ENCODE peak calls at places on chromosomes 13 and 19, in four cellular contexts. S is uterus, W is psoas muscle, M is transverse colon. E is an unnamed sample.
A peak's percentile ranks its signal among the peaks of the same experiment; 100 is the strongest.

GRCh38 chr19:1526979-1527649 is 3.2 kb downstream of the PLK5 start:
- DNase-seq in M (no peak), W (no peak), S (no peak), E (no peak)

GRCh38 chr13:113009743-113010509 is 40.9 kb downstream of the MCF2L start:
- DNase-seq in M (no peak), S (no peak), W (no peak), E (no peak)

GRCh38 chr13:44293908-44294735 is 79.5 kb upstream of the SERP2 start:
- DNase-seq in W (no peak), S (no peak), M (no peak), E (no peak)

GRCh38 chr13:72561791-72562190 is 165.6 kb downstream of the MZT1 start:
- DNase-seq in S (no peak), M (no peak), W (no peak), E (no peak)

GRCh38 chr13:110356362-110356761 is 49.3 kb downstream of the COL4A2 start:
- DNase-seq in M (no peak), S (no peak), W (no peak), E (no peak)

GRCh38 chr19:42272989-42273406 is 3.9 kb downstream of the CIC start:
- DNase-seq in M (no peak), S (no peak), W (no peak), E (peak; percentile 43)

GRCh38 chr13:45370922-45371406 is 30.0 kb upstream of the TPT1 start:
- DNase-seq in S (peak; percentile 69), M (peak; percentile 71), W (peak; percentile 80), E (peak; percentile 61)

GRCh38 chr13:41564046-41564445 is 106.7 kb downstream of the RGCC start:
- DNase-seq in S (no peak), W (no peak), M (no peak), E (no peak)

GRCh38 chr19:53183146-53183545 is 10.0 kb downstream of the ZNF665 start:
- DNase-seq in W (no peak), S (no peak), M (no peak), E (no peak)

GRCh38 chr13:39604736-39605135 is 1.7 kb upstream of the LHFPL6 start:
- DNase-seq in W (no peak), S (no peak), M (no peak), E (no peak)

GRCh38 chr19:13026478-13026999 is 31.3 kb downstream of the NFIX start:
- DNase-seq in S (no peak), M (peak; percentile 66), W (no peak), E (no peak)

GRCh38 chr19:8185343-8186068 is 23.7 kb upstream of the CERS4 start:
- DNase-seq in S (no peak), W (no peak), M (no peak), E (no peak)

GRCh38 chr13:31749929-31750328 is 10.6 kb downstream of the RXFP2 start:
- DNase-seq in M (no peak), W (no peak), S (no peak), E (peak; percentile 69)

GRCh38 chr13:62431852-62432251 is 1016.2 kb upstream of the PCDH20 start:
- DNase-seq in M (no peak), W (no peak), S (no peak), E (no peak)

GRCh38 chr13:28267495-28267894 is 129.2 kb downstream of the PAN3 start:
- DNase-seq in M (no peak), W (no peak), S (no peak), E (no peak)

GRCh38 chr19:47229674-47230121 is 1.3 kb downstream of the BBC3 start:
- DNase-seq in W (no peak), S (no peak), M (peak; percentile 38), E (peak; percentile 43)

GRCh38 chr13:47875206-47875605 is 125.9 kb downstream of the SUCLA2 start:
- DNase-seq in M (no peak), S (no peak), W (no peak), E (no peak)

GRCh38 chr19:6527893-6528543 is 2.8 kb upstream of the TNFSF9 start:
- DNase-seq in S (no peak), M (no peak), W (no peak), E (no peak)

GRCh38 chr19:48290341-48290922 is 20.6 kb downstream of the ZNF114 start:
- DNase-seq in W (no peak), S (peak; percentile 61), M (no peak), E (peak; percentile 64)

GRCh38 chr13:85896516-85897450 is 97.6 kb upstream of the SLITRK6 start:
- DNase-seq in W (no peak), M (no peak), S (no peak), E (no peak)

GRCh38 chr13:45040626-45041025 is 51.3 kb downstream of the GPALPP1 start:
- DNase-seq in W (no peak), S (no peak), M (no peak), E (peak; percentile 29)

GRCh38 chr13:73844986-73845385 is 289.2 kb downstream of the KLF12 start:
- DNase-seq in S (no peak), M (no peak), W (no peak), E (no peak)
- H3K4me3 ChIP-seq in S (no peak overlapping the region), M (no peak overlapping the region), W (no peak overlapping the region), E (no peak overlapping the region)

DNA sequence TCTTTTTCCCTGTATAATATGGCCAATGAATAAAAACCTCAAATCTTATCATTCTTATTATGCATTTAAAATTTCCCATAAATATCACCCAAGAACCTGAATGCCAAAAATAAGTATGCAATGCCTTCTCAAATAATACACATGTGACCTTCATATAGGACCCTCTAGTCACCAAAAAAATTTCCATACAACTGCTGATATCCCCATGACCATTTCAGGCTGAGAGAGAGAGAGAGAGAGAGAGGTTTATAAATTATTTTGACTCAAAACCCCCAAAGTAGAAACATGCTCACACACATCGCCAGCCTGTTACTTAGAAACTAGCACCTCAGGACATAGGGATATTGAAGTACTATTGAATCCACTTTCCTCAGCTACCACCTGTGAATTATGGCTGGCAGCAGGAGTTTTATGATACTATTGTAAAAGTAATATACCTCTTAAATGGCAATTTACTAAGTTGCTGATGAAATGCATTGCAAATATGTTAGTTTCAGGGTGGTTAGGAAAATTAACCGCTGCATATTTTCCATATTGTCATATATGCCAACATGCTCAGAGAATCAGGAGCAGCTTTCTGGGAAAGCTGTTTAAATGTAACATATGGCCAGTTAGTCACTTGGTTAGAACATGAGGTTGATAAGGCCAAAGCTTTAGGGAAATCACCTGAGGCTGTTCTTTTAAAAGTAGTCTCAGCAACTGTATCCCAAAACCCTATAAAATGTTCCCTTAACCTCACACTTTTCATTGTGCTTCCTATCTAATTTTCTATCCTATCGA is 230.8 kb downstream of the DCT start:
- DNase-seq in M (no peak), S (no peak), W (no peak), E (no peak)
- H3K4me3 ChIP-seq in M (no peak overlapping the region), S (no peak overlapping the region), W (no peak overlapping the region), E (no peak overlapping the region)

GRCh38 chr13:59766236-59766635 is 397.5 kb downstream of the DIAPH3 start:
- DNase-seq in W (no peak), M (no peak), S (no peak), E (no peak)
- H3K4me3 ChIP-seq in W (no peak overlapping the region), M (no peak overlapping the region), S (no peak overlapping the region), E (no peak overlapping the region)

GRCh38 chr19:54795763-54796162 is 7.6 kb upstream of the KIR2DL4 start:
- DNase-seq in M (no peak), S (no peak), W (no peak), E (no peak)

GRCh38 chr19:54790711-54791110 is 12.7 kb upstream of the KIR2DL4 start:
- DNase-seq in M (no peak), W (no peak), S (no peak), E (no peak)

GRCh38 chr19:54791476-54791875 is 11.9 kb upstream of the KIR2DL4 start:
- DNase-seq in S (no peak), W (no peak), M (no peak), E (no peak)

DNA sequence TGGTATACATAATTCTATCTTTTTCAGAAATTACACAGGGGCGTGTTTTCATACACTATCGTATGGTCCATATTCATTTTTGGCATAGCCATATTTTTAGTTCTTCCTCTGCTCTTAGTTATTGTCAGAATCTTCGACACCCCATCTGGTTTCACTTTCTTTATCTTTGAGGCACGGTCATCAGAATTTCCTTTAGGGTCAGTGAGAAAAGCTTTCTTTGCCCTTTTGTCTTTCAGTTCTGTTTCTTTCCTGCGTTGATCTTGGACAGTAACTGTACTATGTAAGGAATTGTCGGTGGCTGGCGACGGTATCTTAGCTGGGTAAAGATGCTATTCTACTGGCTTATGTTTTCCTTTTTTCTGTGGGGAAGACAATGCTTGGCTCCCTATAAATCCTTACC is 10.6 kb upstream of the KIR2DL4 start:
- DNase-seq in W (no peak), M (no peak), S (no peak), E (no peak)
- H3K4me3 ChIP-seq in W (peak overlapping the region; percentile 31), M (no peak overlapping the region), S (no peak overlapping the region), E (peak overlapping the region; percentile 18)

GRCh38 chr19:45969676-45970075 is 4.0 kb downstream of the NOVA2 start:
- DNase-seq in S (no peak), M (no peak), W (no peak), E (no peak)

GRCh38 chr19:45973564-45974338 is at the start of gene NOVA2:
- DNase-seq in W (peak; percentile 73), M (peak; percentile 27), S (peak; percentile 42), E (peak; percentile 78)

GRCh38 chr19:45972944-45973525 is 630 bp downstream of the NOVA2 start:
- DNase-seq in S (no peak), M (no peak), W (no peak), E (no peak)

GRCh38 chr19:45971260-45971902 is 2.3 kb downstream of the NOVA2 start:
- DNase-seq in S (no peak), W (no peak), M (no peak), E (no peak)

GRCh38 chr19:45972081-45972943 is 1.4 kb downstream of the NOVA2 start:
- DNase-seq in S (no peak), M (no peak), W (no peak), E (no peak)
- H3K4me3 ChIP-seq in S (peak overlapping the region; percentile 32), M (no peak overlapping the region), W (peak overlapping the region; percentile 52), E (no peak overlapping the region)

GRCh38 chr19:45828523-45828922 is 13.4 kb upstream of the RSPH6A start:
- DNase-seq in W (no peak), S (no peak), M (no peak), E (no peak)
- H3K4me3 ChIP-seq in W (no peak overlapping the region), S (no peak overlapping the region), M (no peak overlapping the region), E (no peak overlapping the region)

DNA sequence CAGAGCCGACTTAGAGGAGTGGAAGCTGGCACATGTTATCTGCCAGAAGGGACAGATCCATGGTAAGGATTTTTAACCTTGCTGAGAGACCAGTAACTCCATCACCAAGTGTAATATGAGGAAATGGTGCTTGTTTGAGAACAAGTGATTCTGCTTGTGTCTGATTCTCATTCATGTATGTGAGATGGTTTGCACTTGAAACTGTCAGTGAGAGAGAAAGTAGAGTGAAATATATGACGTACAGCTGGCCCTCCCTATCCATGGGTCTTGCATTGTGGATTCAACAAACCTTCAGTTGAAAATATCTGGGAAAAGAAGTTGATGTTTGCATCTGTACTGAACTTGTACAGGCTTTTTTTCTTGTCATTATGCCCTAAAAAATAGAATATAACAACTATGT is 2.0 kb upstream of the ZNF461 start:
- DNase-seq in S (no peak), W (no peak), M (no peak), E (no peak)
- H3K4me3 ChIP-seq in S (no peak overlapping the region), W (no peak overlapping the region), M (no peak overlapping the region), E (no peak overlapping the region)

DNA sequence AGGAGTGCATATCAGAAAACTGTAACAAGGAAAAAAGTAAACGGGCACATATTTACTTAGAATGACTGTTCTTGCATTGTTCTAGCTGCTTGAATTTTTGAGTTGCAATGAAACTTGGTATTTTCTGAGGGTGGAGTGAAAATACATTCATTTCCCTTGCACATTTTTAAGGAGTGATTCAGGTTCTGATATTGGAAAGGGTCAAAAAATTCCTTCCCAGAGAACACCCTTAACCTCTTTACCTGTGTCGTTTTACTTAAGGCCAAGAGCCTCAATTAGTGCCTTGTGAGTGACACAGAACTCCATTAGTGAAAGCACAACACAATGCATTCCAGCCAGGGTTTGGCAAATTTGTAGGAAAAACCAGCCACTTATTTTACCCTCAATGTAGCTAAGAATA is 2.3 kb downstream of the ITGBL1 start:
- DNase-seq in M (no peak), W (no peak), S (no peak), E (peak; percentile 63)
- H3K4me3 ChIP-seq in M (no peak overlapping the region), W (no peak overlapping the region), S (no peak overlapping the region), E (no peak overlapping the region)

E was measured in SJSA1.